ENCODE peak calls at places on chromosomes 1 and 21, in four cellular contexts. X is left colon, B is mammary epithelial cell, F is NT2/D1. A is an unnamed sample.

GRCh38 chr21:44998621-44999427 is 59.0 kb downstream of the SLX9 start:
- DNase-seq in X (no peak), B (no peak), F (no peak), A (no peak)

GRCh38 chr1:68229927-68230812 is 2.2 kb downstream of the WLS start:
- DNase-seq in X (peak; percentile 21), B (peak; percentile 40), F (no peak), A (no peak)

GRCh38 chr1:14538335-14538734 is 60.1 kb upstream of the KAZN start:
- DNase-seq in X (no peak), B (no peak), F (peak; percentile 13), A (no peak)

GRCh38 chr1:230441630-230442029 is 15.5 kb upstream of the PGBD5 start:
- DNase-seq in X (no peak), B (no peak), F (no peak), A (no peak)

GRCh38 chr1:60984066-60984799 is 98.1 kb upstream of the NFIA start:
- DNase-seq in X (no peak), B (peak; percentile 63), F (no peak), A (no peak)

GRCh38 chr21:27329255-27329851 is 362.5 kb upstream of the ADAMTS5 start:
- DNase-seq in X (no peak), B (no peak), F (no peak), A (no peak)

GRCh38 chr1:19210772-19211549 is 895 bp upstream of the UBR4 start:
- DNase-seq in X (peak; percentile 10), B (peak; percentile 25), F (no peak), A (no peak)

GRCh38 chr21:14722841-14723483 is 176.8 kb upstream of the SAMSN1 start:
- DNase-seq in X (no peak), B (no peak), F (no peak), A (no peak)

GRCh38 chr1:2459757-2460156 is 16.3 kb upstream of the PLCH2 start:
- DNase-seq in X (no peak), B (no peak), F (no peak), A (no peak)

GRCh38 chr1:47478090-47478489 is 40.2 kb downstream of the FOXD2 start:
- DNase-seq in X (peak; percentile 64), B (no peak), F (no peak), A (no peak)

GRCh38 chr1:189708674-189709073 is 769.0 kb downstream of the BRINP3 start:
- DNase-seq in X (no peak), B (peak; percentile 3), F (peak; percentile 13), A (no peak)

GRCh38 chr1:248810727-248811513 is 14.8 kb downstream of the SH3BP5L start:
- DNase-seq in X (peak; percentile 30), B (peak; percentile 17), F (no peak), A (no peak)

GRCh38 chr1:9628541-9629444 is 22.7 kb upstream of the PIK3CD start:
- DNase-seq in X (peak; percentile 37), B (no peak), F (no peak), A (no peak)

GRCh38 chr1:41420877-41421276 is 59.6 kb downstream of the FOXO6 start:
- DNase-seq in X (no peak), B (no peak), F (no peak), A (no peak)

GRCh38 chr1:62457955-62458354 is 21.1 kb downstream of the USP1 start:
- DNase-seq in X (no peak), B (no peak), F (no peak), A (no peak)

GRCh38 chr1:86378813-86379212 is 17.3 kb downstream of the ODF2L start:
- DNase-seq in X (no peak), B (no peak), F (no peak), A (no peak)